ENCODE peak calls at places on chromosomes 4 and X, in seven cellular contexts. One of them, this sample, is unnamed.

GRCh38 chr4:64767547-64767946 is 358.3 kb upstream of the TECRL start:
- ATAC-seq in K562: no peak
- ATAC-seq in RWPE2: no peak
- ATAC-seq in T-helper 17 cell: no peak
- ATAC-seq in sciatic nerve: no peak
- ATAC-seq in central memory CD8-positive, alpha-beta T cell: no peak
- ATAC-seq in heart right ventricle: no peak
- ATAC-seq in this sample: no peak

GRCh38 chr4:128393111-128393704 is 105.6 kb upstream of the PGRMC2 start:
- ATAC-seq in T-helper 17 cell: no peak
- ATAC-seq in heart right ventricle: peak
- ATAC-seq in central memory CD8-positive, alpha-beta T cell: no peak
- ATAC-seq in sciatic nerve: no peak
- ATAC-seq in K562: peak
- ATAC-seq in RWPE2: peak
- ATAC-seq in this sample: no peak

GRCh38 chr4:79875500-79875899 is 197.5 kb downstream of the ANTXR2 start:
- ATAC-seq in central memory CD8-positive, alpha-beta T cell: no peak
- ATAC-seq in sciatic nerve: peak
- ATAC-seq in K562: no peak
- ATAC-seq in heart right ventricle: no peak
- ATAC-seq in RWPE2: no peak
- ATAC-seq in T-helper 17 cell: no peak
- ATAC-seq in this sample: no peak

GRCh38 chrX:100980608-100981497 is 11.3 kb downstream of the ARL13A start:
- ATAC-seq in heart right ventricle: no peak
- ATAC-seq in RWPE2: peak
- ATAC-seq in central memory CD8-positive, alpha-beta T cell: no peak
- ATAC-seq in T-helper 17 cell: no peak
- ATAC-seq in sciatic nerve: no peak
- ATAC-seq in K562: no peak
- ATAC-seq in this sample: no peak

GRCh38 chrX:100615015-100615414 is 21.6 kb downstream of the TSPAN6 start:
- ATAC-seq in heart right ventricle: no peak
- ATAC-seq in T-helper 17 cell: peak
- ATAC-seq in K562: peak
- ATAC-seq in central memory CD8-positive, alpha-beta T cell: no peak
- ATAC-seq in sciatic nerve: no peak
- ATAC-seq in RWPE2: peak
- ATAC-seq in this sample: peak

GRCh38 chrX:135185795-135186443 is 14.7 kb upstream of the CT55 start:
- ATAC-seq in sciatic nerve: no peak
- ATAC-seq in heart right ventricle: no peak
- ATAC-seq in central memory CD8-positive, alpha-beta T cell: peak
- ATAC-seq in T-helper 17 cell: peak
- ATAC-seq in RWPE2: peak
- ATAC-seq in K562: peak
- ATAC-seq in this sample: no peak

GRCh38 chr4:10077492-10078335 is 38.9 kb downstream of the WDR1 start:
- ATAC-seq in sciatic nerve: peak
- ATAC-seq in RWPE2: peak
- ATAC-seq in heart right ventricle: peak
- ATAC-seq in T-helper 17 cell: no peak
- ATAC-seq in K562: no peak
- ATAC-seq in central memory CD8-positive, alpha-beta T cell: no peak
- ATAC-seq in this sample: no peak

GRCh38 chr4:113142351-113142750 is 92.9 kb downstream of the ANK2 start:
- ATAC-seq in central memory CD8-positive, alpha-beta T cell: no peak
- ATAC-seq in heart right ventricle: no peak
- ATAC-seq in K562: no peak
- ATAC-seq in sciatic nerve: no peak
- ATAC-seq in RWPE2: no peak
- ATAC-seq in T-helper 17 cell: no peak
- ATAC-seq in this sample: no peak

GRCh38 chr4:78923459-78924312 is 15.6 kb downstream of the PAQR3 start:
- ATAC-seq in RWPE2: no peak
- ATAC-seq in central memory CD8-positive, alpha-beta T cell: no peak
- ATAC-seq in K562: peak
- ATAC-seq in T-helper 17 cell: no peak
- ATAC-seq in sciatic nerve: no peak
- ATAC-seq in heart right ventricle: no peak
- ATAC-seq in this sample: no peak

GRCh38 chrX:153925739-153926593 is at the start of gene ARHGAP4:
- ATAC-seq in sciatic nerve: no peak
- ATAC-seq in heart right ventricle: no peak
- ATAC-seq in K562: peak
- ATAC-seq in RWPE2: no peak
- ATAC-seq in T-helper 17 cell: no peak
- ATAC-seq in central memory CD8-positive, alpha-beta T cell: no peak
- ATAC-seq in this sample: peak

GRCh38 chr4:14867847-14868246 is 134.4 kb upstream of the CPEB2 start:
- ATAC-seq in heart right ventricle: peak
- ATAC-seq in K562: no peak
- ATAC-seq in RWPE2: no peak
- ATAC-seq in central memory CD8-positive, alpha-beta T cell: no peak
- ATAC-seq in sciatic nerve: no peak
- ATAC-seq in T-helper 17 cell: no peak
- ATAC-seq in this sample: no peak

GRCh38 chr4:45621926-45622325 is 501.9 kb downstream of the GABRG1 start:
- ATAC-seq in sciatic nerve: no peak
- ATAC-seq in T-helper 17 cell: no peak
- ATAC-seq in heart right ventricle: no peak
- ATAC-seq in K562: no peak
- ATAC-seq in central memory CD8-positive, alpha-beta T cell: no peak
- ATAC-seq in RWPE2: peak
- ATAC-seq in this sample: no peak

GRCh38 chrX:151030845-151031244 is 47.7 kb downstream of the HMGB3 start:
- ATAC-seq in sciatic nerve: no peak
- ATAC-seq in heart right ventricle: no peak
- ATAC-seq in RWPE2: no peak
- ATAC-seq in K562: no peak
- ATAC-seq in central memory CD8-positive, alpha-beta T cell: no peak
- ATAC-seq in T-helper 17 cell: no peak
- ATAC-seq in this sample: no peak

GRCh38 chr4:14383652-14384051 is 618.6 kb upstream of the CPEB2 start:
- ATAC-seq in heart right ventricle: no peak
- ATAC-seq in central memory CD8-positive, alpha-beta T cell: no peak
- ATAC-seq in RWPE2: no peak
- ATAC-seq in sciatic nerve: no peak
- ATAC-seq in T-helper 17 cell: no peak
- ATAC-seq in K562: no peak
- ATAC-seq in this sample: peak

GRCh38 chr4:102165584-102165983 is 179.7 kb downstream of the SLC39A8 start:
- ATAC-seq in central memory CD8-positive, alpha-beta T cell: no peak
- ATAC-seq in RWPE2: no peak
- ATAC-seq in K562: no peak
- ATAC-seq in heart right ventricle: no peak
- ATAC-seq in sciatic nerve: no peak
- ATAC-seq in T-helper 17 cell: no peak
- ATAC-seq in this sample: no peak

GRCh38 chr4:140603286-140603685 is 34.5 kb upstream of the UCP1 start:
- ATAC-seq in heart right ventricle: peak
- ATAC-seq in K562: no peak
- ATAC-seq in RWPE2: no peak
- ATAC-seq in central memory CD8-positive, alpha-beta T cell: no peak
- ATAC-seq in T-helper 17 cell: no peak
- ATAC-seq in sciatic nerve: no peak
- ATAC-seq in this sample: no peak

GRCh38 chrX:18883234-18883960 is 100.5 kb downstream of the PHKA2 start:
- ATAC-seq in heart right ventricle: peak
- ATAC-seq in K562: no peak
- ATAC-seq in T-helper 17 cell: no peak
- ATAC-seq in RWPE2: peak
- ATAC-seq in central memory CD8-positive, alpha-beta T cell: no peak
- ATAC-seq in sciatic nerve: no peak
- ATAC-seq in this sample: no peak

GRCh38 chr4:173247316-173247715 is 78.7 kb downstream of the GALNT7 start:
- ATAC-seq in sciatic nerve: no peak
- ATAC-seq in heart right ventricle: no peak
- ATAC-seq in T-helper 17 cell: no peak
- ATAC-seq in RWPE2: no peak
- ATAC-seq in K562: no peak
- ATAC-seq in central memory CD8-positive, alpha-beta T cell: no peak
- ATAC-seq in this sample: no peak

GRCh38 chr4:1684756-1685603 is 867 bp upstream of the FAM53A start:
- ATAC-seq in sciatic nerve: peak
- ATAC-seq in heart right ventricle: peak
- ATAC-seq in T-helper 17 cell: no peak
- ATAC-seq in RWPE2: peak
- ATAC-seq in central memory CD8-positive, alpha-beta T cell: peak
- ATAC-seq in K562: no peak
- ATAC-seq in this sample: peak

GRCh38 chr4:48989461-48990203 is 3.6 kb downstream of the CWH43 start:
- ATAC-seq in K562: no peak
- ATAC-seq in T-helper 17 cell: no peak
- ATAC-seq in sciatic nerve: no peak
- ATAC-seq in RWPE2: no peak
- ATAC-seq in heart right ventricle: no peak
- ATAC-seq in central memory CD8-positive, alpha-beta T cell: no peak
- ATAC-seq in this sample: no peak

GRCh38 chr4:158193171-158193749 is 17.0 kb upstream of the TMEM144 start:
- ATAC-seq in RWPE2: peak
- ATAC-seq in central memory CD8-positive, alpha-beta T cell: no peak
- ATAC-seq in K562: peak
- ATAC-seq in heart right ventricle: peak
- ATAC-seq in T-helper 17 cell: no peak
- ATAC-seq in sciatic nerve: peak
- ATAC-seq in this sample: no peak

GRCh38 chrX:9786839-9787635 is 808 bp downstream of the SHROOM2 start:
- ATAC-seq in heart right ventricle: no peak
- ATAC-seq in K562: no peak
- ATAC-seq in T-helper 17 cell: no peak
- ATAC-seq in sciatic nerve: no peak
- ATAC-seq in RWPE2: peak
- ATAC-seq in central memory CD8-positive, alpha-beta T cell: no peak
- ATAC-seq in this sample: no peak

GRCh38 chr4:104210420-104210819 is 284.3 kb downstream of the CXXC4 start:
- ATAC-seq in K562: no peak
- ATAC-seq in central memory CD8-positive, alpha-beta T cell: no peak
- ATAC-seq in RWPE2: no peak
- ATAC-seq in T-helper 17 cell: no peak
- ATAC-seq in sciatic nerve: no peak
- ATAC-seq in heart right ventricle: no peak
- ATAC-seq in this sample: no peak

GRCh38 chrX:71543316-71543715 is 10.4 kb downstream of the OGT start:
- ATAC-seq in RWPE2: peak
- ATAC-seq in T-helper 17 cell: no peak
- ATAC-seq in central memory CD8-positive, alpha-beta T cell: no peak
- ATAC-seq in heart right ventricle: peak
- ATAC-seq in sciatic nerve: no peak
- ATAC-seq in K562: no peak
- ATAC-seq in this sample: no peak

GRCh38 chr4:28287837-28288236 is 1427.2 kb downstream of the STIM2 start:
- ATAC-seq in T-helper 17 cell: no peak
- ATAC-seq in RWPE2: peak
- ATAC-seq in sciatic nerve: peak
- ATAC-seq in heart right ventricle: no peak
- ATAC-seq in K562: no peak
- ATAC-seq in central memory CD8-positive, alpha-beta T cell: no peak
- ATAC-seq in this sample: no peak

GRCh38 chrX:13248867-13249521 is 70.9 kb downstream of the ATXN3L start:
- ATAC-seq in heart right ventricle: no peak
- ATAC-seq in T-helper 17 cell: no peak
- ATAC-seq in central memory CD8-positive, alpha-beta T cell: no peak
- ATAC-seq in K562: no peak
- ATAC-seq in sciatic nerve: no peak
- ATAC-seq in RWPE2: no peak
- ATAC-seq in this sample: no peak

GRCh38 chr4:167688660-167689142 is 403.6 kb upstream of the ANXA10 start:
- ATAC-seq in sciatic nerve: no peak
- ATAC-seq in central memory CD8-positive, alpha-beta T cell: no peak
- ATAC-seq in heart right ventricle: no peak
- ATAC-seq in T-helper 17 cell: no peak
- ATAC-seq in RWPE2: no peak
- ATAC-seq in K562: no peak
- ATAC-seq in this sample: no peak

GRCh38 chr4:1105067-1105466 is 8.3 kb downstream of the RNF212 start:
- ATAC-seq in sciatic nerve: no peak
- ATAC-seq in T-helper 17 cell: no peak
- ATAC-seq in RWPE2: no peak
- ATAC-seq in heart right ventricle: no peak
- ATAC-seq in K562: peak
- ATAC-seq in central memory CD8-positive, alpha-beta T cell: no peak
- ATAC-seq in this sample: no peak